ENCODE peak calls at places on chromosomes 7 and 10, in five cellular contexts. X is upper lobe of left lung, L is GM12878, D is HepG2, H is K562. P is an unnamed sample. For H3K27me3, the result is how much of the 10 kb centered on the place peaks cover.

GRCh38 chr10:33355267-33355666 is 20.8 kb upstream of the NRP1 start:
- ATAC-seq in L (peak), X (peak), H (no peak), D (no peak), P (no peak)

GRCh38 chr7:40847921-40848320 is 713.1 kb downstream of the SUGCT start:
- ATAC-seq in L (no peak), D (no peak), X (no peak), H (no peak), P (no peak)

GRCh38 chr7:74216361-74216761 is 6.6 kb downstream of the LAT2 start:
- ATAC-seq in D (no peak), X (no peak), H (no peak), L (peak), P (no peak)

GRCh38 chr7:34058791-34059550 is 153.6 kb downstream of the BMPER start:
- ATAC-seq in L (no peak), H (no peak), D (no peak), X (no peak), P (no peak)

GRCh38 chr7:101947899-101948298 is 130.5 kb downstream of the CUX1 start:
- ATAC-seq in X (no peak), D (no peak), L (no peak), H (peak), P (peak)

GRCh38 chr7:77727936-77728701 is 31.9 kb downstream of the RSBN1L start:
- ATAC-seq in L (no peak), X (peak), H (peak), D (no peak), P (no peak)

GRCh38 chr10:78543749-78544446 is 510.2 kb downstream of the RPS24 start:
- ATAC-seq in D (peak), X (peak), H (no peak), L (no peak), P (peak)

GRCh38 chr10:102593804-102594079 is 50.5 kb upstream of the TRIM8 start:
- ATAC-seq in L (no peak), X (no peak), D (no peak), H (no peak), P (no peak)

GRCh38 chr10:89019589-89020327 is 29.2 kb downstream of the FAS start:
- ATAC-seq in X (no peak), D (peak), H (no peak), L (no peak), P (no peak)

GRCh38 chr7:47392241-47392759 is 189.6 kb downstream of the TNS3 start:
- ATAC-seq in D (no peak), H (peak), L (no peak), X (peak), P (peak)

GRCh38 chr10:47159361-47160228 is 140.4 kb upstream of the GDF10 start:
- ATAC-seq in H (no peak), D (no peak), X (no peak), L (no peak), P (peak)
- TF ChIP-seq EP300 in H (no peak), D (no peak), X (no peak), L (no peak), P (no peak)

GRCh38 chr7:1587738-1588137 is 17.9 kb upstream of the PSMG3 start:
- ATAC-seq in L (no peak), D (no peak), X (no peak), H (no peak), P (no peak)

GRCh38 chr7:1584700-1585099 is 14.9 kb upstream of the PSMG3 start:
- ATAC-seq in D (no peak), X (no peak), L (no peak), H (no peak), P (no peak)

GRCh38 chr7:1586827-1587705 is 17.2 kb upstream of the PSMG3 start:
- ATAC-seq in H (no peak), L (no peak), D (no peak), X (no peak), P (no peak)

GRCh38 chr7:1586126-1586826 is 16.4 kb upstream of the PSMG3 start:
- ATAC-seq in X (no peak), H (peak), L (no peak), D (no peak), P (no peak)

GRCh38 chr7:1585142-1585981 is 15.5 kb upstream of the PSMG3 start:
- ATAC-seq in H (no peak), D (no peak), L (no peak), X (no peak), P (no peak)
- H3K27me3 ChIP-seq in H (half or more), D (under half), L (under half), X (under half), P (under half)

DNA sequence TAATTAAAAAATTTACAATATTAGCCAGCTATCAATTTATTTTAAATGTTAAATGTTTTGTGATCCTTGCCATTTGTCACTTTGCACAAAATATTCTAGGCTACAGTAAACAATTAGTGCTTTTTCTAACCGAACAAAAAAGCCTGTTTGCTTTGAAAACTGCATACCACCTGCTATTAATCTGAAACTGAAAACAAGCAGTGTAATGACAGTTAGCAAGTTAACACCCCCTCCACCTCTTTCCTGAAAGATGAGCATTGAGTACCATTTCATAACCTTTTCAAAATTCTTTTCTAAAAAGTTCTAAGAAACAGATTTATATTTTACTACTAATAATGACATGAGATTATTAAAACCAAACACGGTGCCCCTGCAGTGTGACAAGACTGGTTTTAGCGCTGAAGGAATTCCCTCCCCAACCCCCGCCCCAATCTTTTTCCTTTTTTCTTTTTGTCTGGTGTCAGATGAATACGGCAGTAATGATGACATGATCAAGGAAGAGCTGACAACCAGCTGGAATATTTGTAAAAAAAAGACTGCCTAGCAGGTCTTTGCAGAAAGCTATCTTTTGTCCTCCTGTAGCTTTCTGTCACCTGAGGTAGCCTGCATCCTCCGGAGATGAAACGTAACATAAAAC is 175.6 kb downstream of the CHCHD3 start:
- ATAC-seq in X (no peak), D (no peak), L (peak), H (no peak), P (no peak)
- TF ChIP-seq EP300 in X (no peak), D (no peak), L (no peak), H (no peak), P (no peak)

DNA sequence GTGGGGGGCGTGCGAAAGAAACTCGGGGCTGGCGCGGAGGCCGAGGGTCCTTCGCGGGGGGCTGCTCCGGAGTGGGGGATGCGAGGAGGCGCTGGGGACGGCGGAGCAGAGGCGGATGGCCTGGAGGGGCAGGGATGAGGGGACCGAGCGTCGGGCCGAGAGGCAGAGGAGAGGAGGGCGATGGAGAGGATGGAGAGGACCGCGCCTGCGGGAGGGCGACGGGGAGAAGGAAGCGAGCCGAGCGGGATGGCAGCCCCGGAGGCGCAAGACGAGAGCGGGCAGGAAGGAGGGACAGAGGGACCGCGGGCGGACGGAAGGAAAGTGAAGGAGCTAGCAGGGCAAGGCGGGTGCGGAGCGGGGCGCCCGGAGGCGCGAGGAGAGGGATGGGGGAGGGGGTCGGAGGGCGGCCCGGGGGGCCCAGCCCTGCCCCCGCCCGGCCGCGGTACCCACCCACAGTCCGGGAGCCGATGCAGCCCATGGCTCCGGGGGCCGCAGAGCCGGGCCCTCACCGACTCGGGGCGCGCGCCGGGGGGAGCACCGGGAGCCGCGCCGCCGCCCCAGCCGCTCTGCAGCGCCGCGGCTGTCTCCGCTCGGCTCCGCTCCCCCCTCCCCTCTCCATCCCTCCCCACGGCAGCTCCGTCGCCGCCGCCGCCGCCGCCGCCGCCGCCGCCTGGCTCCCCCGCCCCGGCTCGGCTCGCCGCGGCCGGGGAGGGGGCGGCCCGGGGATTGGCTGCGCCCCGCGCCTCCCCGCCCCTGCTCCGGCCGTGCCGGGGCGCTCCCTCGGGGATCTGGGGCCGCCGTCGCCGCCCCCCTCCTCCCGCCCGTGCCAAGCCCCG is at the start of gene FAM131B:
- ATAC-seq in D (peak), H (peak), X (peak), L (peak), P (peak)
- H3K27me3 ChIP-seq in D (half or more), H (half or more), X (under half), L (under half), P (half or more)

GRCh38 chr10:101322266-101323151 is 31.5 kb upstream of the BTRC start:
- ATAC-seq in D (no peak), L (no peak), X (no peak), H (no peak), P (no peak)
- TF ChIP-seq EP300 in D (no peak), L (no peak), X (no peak), H (no peak), P (no peak)

DNA sequence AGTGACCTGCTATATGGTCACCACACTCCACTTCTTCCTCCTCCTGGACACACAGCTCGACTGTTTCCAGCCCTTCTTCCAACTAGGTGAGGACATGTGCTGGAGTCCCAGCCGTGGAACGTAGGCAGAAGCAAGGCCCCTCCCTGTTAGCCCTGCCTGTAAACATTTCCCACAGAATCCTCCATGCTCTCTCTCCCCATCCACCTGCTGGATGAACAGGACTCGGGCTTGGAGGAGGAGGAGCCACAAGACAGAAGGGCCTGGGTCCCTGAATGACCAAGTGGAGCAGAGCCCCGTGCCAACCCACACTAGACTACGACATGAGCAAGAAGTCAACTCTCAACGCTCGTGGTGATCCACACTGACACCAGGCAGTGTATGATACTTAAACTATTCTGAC is 9.9 kb downstream of the CNPY1 start:
- ATAC-seq in H (no peak), L (no peak), D (no peak), X (no peak), P (no peak)
- H3K27me3 ChIP-seq in H (half or more), L (under half), D (half or more), X (under half), P (half or more)

GRCh38 chr10:3906511-3907111 is 121.6 kb upstream of the KLF6 start:
- ATAC-seq in D (peak), H (no peak), L (no peak), X (peak), P (peak)
- TF ChIP-seq EP300 in D (no peak), H (no peak), L (no peak), X (no peak), P (no peak)

GRCh38 chr10:49393757-49394156 is 2.1 kb downstream of the DRGX start:
- ATAC-seq in L (peak), H (no peak), D (peak), X (no peak), P (no peak)
- H3K27me3 ChIP-seq in L (under half), H (half or more), D (half or more), X (under half), P (half or more)

DNA sequence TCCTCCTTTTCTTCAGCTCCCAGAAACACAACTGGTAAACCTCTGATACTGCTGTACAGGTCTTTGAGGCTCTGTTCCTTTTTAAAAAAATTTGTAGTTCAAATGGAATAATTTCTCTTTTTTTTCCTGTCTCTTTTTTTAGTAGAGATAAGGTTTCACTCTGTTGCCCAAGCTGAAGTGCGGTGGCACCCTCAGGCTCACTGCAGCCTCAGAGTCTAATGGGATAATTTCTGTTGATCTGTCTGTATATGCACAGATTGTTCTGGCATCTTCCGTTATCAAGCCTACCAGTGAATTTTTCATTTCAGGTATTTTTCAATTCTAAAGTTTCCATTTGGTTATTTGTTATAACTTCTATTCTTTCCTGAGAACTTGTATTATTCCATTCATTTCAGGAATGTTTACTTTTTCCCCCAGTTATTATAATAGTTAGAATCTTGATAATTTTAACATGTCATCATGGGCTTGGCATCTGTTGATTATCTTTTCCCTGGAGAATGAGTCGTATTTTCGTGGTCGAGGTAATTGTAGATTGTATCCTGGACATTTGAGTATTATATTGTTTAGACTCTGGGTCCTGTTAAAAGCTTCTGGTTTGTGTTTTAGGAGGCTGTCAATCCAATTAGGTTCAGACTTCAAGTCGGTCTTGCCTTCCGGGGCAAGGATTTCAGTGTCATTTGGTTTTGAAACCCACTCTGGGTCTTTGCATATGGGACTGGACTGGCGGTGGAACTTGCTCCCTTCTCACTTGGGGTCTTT is 24.5 kb downstream of the CRCP start:
- ATAC-seq in H (no peak), L (no peak), X (no peak), D (no peak), P (no peak)
- TF ChIP-seq EP300 in H (no peak), L (no peak), X (no peak), D (no peak), P (no peak)

GRCh38 chr7:64886956-64887545 is 16.0 kb upstream of the ZNF273 start:
- ATAC-seq in D (no peak), L (no peak), H (no peak), X (no peak), P (no peak)
- H3K27me3 ChIP-seq in D (half or more), L (under half), H (under half), X (under half), P (under half)

P was measured in gastroesophageal sphincter.